ENCODE peak calls at places on chromosomes 3 and 15, in ten cellular contexts. D is activated CD8-positive, alpha-beta memory T cell treated with anti-CD3 and anti-CD28 coated beads for 24 hours; U is HL-60; N is central memory CD4-positive, alpha-beta T cell; T is EH; F is occipital lobe; C is activated gamma-delta T cell treated with Interleukin-2 at 50 U/mL for 16 hours; G is iPS-NIHi11; W is heart left ventricle; Z is H7. X is an unnamed sample.

GRCh38 chr3:15501126-15501525 is 20.4 kb downstream of the COLQ start:
- DNase-seq in W (peak; percentile 56), T (no peak), U (no peak), D (no peak), C (no peak), G (no peak), Z (no peak), N (no peak), F (no peak), X (no peak)

GRCh38 chr15:80825361-80826030 is 46.3 kb downstream of the CEMIP start:
- DNase-seq in U (no peak), F (no peak), G (no peak), T (peak; percentile 46), N (no peak), C (no peak), Z (no peak), W (no peak), D (no peak), X (no peak)

GRCh38 chr3:46935168-46935858 is 41.2 kb downstream of the CCDC12 start:
- DNase-seq in W (peak; percentile 86), D (no peak), N (no peak), U (no peak), F (peak; percentile 69), Z (peak; percentile 89), C (no peak), T (peak; percentile 99), G (peak; percentile 81), X (no peak)

GRCh38 chr3:191151653-191152052 is 47.4 kb upstream of the OSTN start:
- DNase-seq in N (no peak), Z (no peak), G (no peak), W (no peak), C (no peak), D (no peak), F (no peak), U (no peak), T (no peak), X (no peak)

GRCh38 chr3:70556056-70556455 is 243.6 kb upstream of the MDFIC2 start:
- DNase-seq in N (no peak), T (peak; percentile 14), C (no peak), W (no peak), Z (no peak), F (no peak), G (no peak), D (no peak), U (no peak), X (no peak)

GRCh38 chr3:172471903-172472302 is 23.6 kb upstream of the GHSR start:
- DNase-seq in W (no peak), T (no peak), G (no peak), Z (no peak), D (no peak), N (no peak), F (no peak), U (no peak), C (no peak), X (no peak)

GRCh38 chr15:87703238-87704111 is 553.1 kb downstream of the NTRK3 start:
- DNase-seq in G (no peak), D (no peak), U (no peak), F (no peak), Z (no peak), W (no peak), T (no peak), C (no peak), N (no peak), X (no peak)

GRCh38 chr3:171790898-171791694 is 19.2 kb downstream of the PLD1 start:
- DNase-seq in W (no peak), Z (no peak), U (no peak), G (no peak), D (no peak), C (no peak), F (no peak), N (no peak), T (peak; percentile 75), X (no peak)

GRCh38 chr3:10238330-10238995 is 9.8 kb upstream of the TATDN2 start:
- DNase-seq in D (no peak), G (no peak), U (no peak), Z (peak; percentile 49), T (no peak), C (peak; percentile 27), N (peak; percentile 39), W (no peak), F (no peak), X (no peak)

GRCh38 chr15:66654718-66655375 is 47.2 kb upstream of the SMAD6 start:
- DNase-seq in C (no peak), T (no peak), U (no peak), F (no peak), G (peak; percentile 66), W (no peak), Z (peak; percentile 89), N (no peak), D (no peak), X (no peak)

GRCh38 chr3:61924065-61924740 is 362.8 kb downstream of the PTPRG start:
- DNase-seq in G (no peak), T (no peak), D (no peak), Z (no peak), C (no peak), U (no peak), F (no peak), N (no peak), W (peak; percentile 73), X (no peak)

GRCh38 chr3:188670446-188670845 is 501.3 kb upstream of the TPRG1 start:
- DNase-seq in W (no peak), G (no peak), C (no peak), U (peak; percentile 49), F (no peak), D (no peak), T (no peak), N (no peak), Z (no peak), X (no peak)